ENCODE peak calls at places on chromosomes 4 and X, in seven cellular contexts. S is astrocyte; Z is ACHN; X is stimulated activated CD4-positive, alpha-beta T cell treated with anti-CD3 and anti-CD28 coated beads, Interleukin-4, amount 100 ng/mL, for 24 hours; Y is AG08396; M is NCI-H345; F is mucosa of descending colon. E is an unnamed sample.

GRCh38 chr4:2041234-2042130 is 17.6 kb upstream of the NAT8L start:
- DNase-seq in S (peak), Z (peak), X (peak), Y (peak), M (peak), F (peak), E (peak)

GRCh38 chr4:137408527-137409177 is 123.6 kb downstream of the PCDH18 start:
- DNase-seq in S (no peak), Z (no peak), X (no peak), Y (no peak), M (no peak), F (no peak), E (no peak)

GRCh38 chrX:39733745-39734144 is 364.0 kb downstream of the BCOR start:
- DNase-seq in S (no peak), Z (no peak), X (no peak), Y (no peak), M (no peak), F (no peak), E (no peak)

GRCh38 chrX:84047339-84047738 is 140.7 kb downstream of the RPS6KA6 start:
- DNase-seq in S (no peak), Z (no peak), X (no peak), Y (no peak), M (no peak), F (no peak), E (no peak)

GRCh38 chr4:115042496-115042895 is 70.9 kb downstream of the NDST4 start:
- DNase-seq in S (no peak), Z (no peak), X (no peak), Y (no peak), M (no peak), F (no peak), E (no peak)

GRCh38 chrX:79170632-79171031 is 26.1 kb downstream of the GPR174 start:
- DNase-seq in S (no peak), Z (no peak), X (no peak), Y (no peak), M (no peak), F (no peak), E (no peak)

GRCh38 chrX:47182106-47182700 is 11.4 kb upstream of the UBA1 start:
- DNase-seq in S (no peak), Z (no peak), X (no peak), Y (no peak), M (no peak), F (no peak), E (no peak)

GRCh38 chr4:25406081-25406692 is 29.1 kb downstream of the ANAPC4 start:
- DNase-seq in S (peak), Z (no peak), X (no peak), Y (no peak), M (no peak), F (no peak), E (no peak)

GRCh38 chr4:94595880-94596483 is 144.2 kb downstream of the PDLIM5 start:
- DNase-seq in S (peak), Z (peak), X (no peak), Y (peak), M (peak), F (no peak), E (no peak)

GRCh38 chr4:121122661-121123060 is 41.5 kb downstream of the TNIP3 start:
- DNase-seq in S (peak), Z (no peak), X (no peak), Y (no peak), M (no peak), F (no peak), E (no peak)

GRCh38 chrX:34563809-34564208 is 93.3 kb downstream of the TMEM47 start:
- DNase-seq in S (no peak), Z (peak), X (no peak), Y (no peak), M (no peak), F (no peak), E (no peak)

GRCh38 chrX:98071331-98071730 is 1187.6 kb downstream of the RPA4 start:
- DNase-seq in S (no peak), Z (no peak), X (no peak), Y (peak), M (no peak), F (no peak), E (no peak)

GRCh38 chr4:141417387-141417786 is 196.7 kb downstream of the ZNF330 start:
- DNase-seq in S (peak), Z (no peak), X (no peak), Y (no peak), M (no peak), F (no peak), E (no peak)

GRCh38 chrX:12379666-12380065 is 241.4 kb downstream of the FRMPD4 start:
- DNase-seq in S (no peak), Z (no peak), X (no peak), Y (no peak), M (no peak), F (no peak), E (no peak)

GRCh38 chr4:123415977-123416376 is 19.4 kb downstream of the SPRY1 start:
- DNase-seq in S (peak), Z (no peak), X (peak), Y (peak), M (no peak), F (no peak), E (peak)

GRCh38 chrX:335758-336155 is 17.2 kb upstream of the GTPBP6 start:
- DNase-seq in S (no peak), Z (no peak), X (no peak), Y (no peak), M (no peak), F (no peak), E (no peak)

GRCh38 chr4:17027495-17027894 is 129.1 kb upstream of the LDB2 start:
- DNase-seq in S (peak), Z (no peak), X (no peak), Y (peak), M (no peak), F (no peak), E (no peak)

GRCh38 chr4:36422582-36422981 is 141.2 kb downstream of the DTHD1 start:
- DNase-seq in S (no peak), Z (no peak), X (no peak), Y (no peak), M (no peak), F (no peak), E (no peak)

GRCh38 chr4:41939016-41939623 is 3.9 kb downstream of the TMEM33 start:
- DNase-seq in S (no peak), Z (no peak), X (no peak), Y (no peak), M (no peak), F (no peak), E (no peak)

GRCh38 chr4:170853422-170854021 is 763.8 kb upstream of the AADAT start:
- DNase-seq in S (no peak), Z (peak), X (no peak), Y (peak), M (no peak), F (peak), E (peak)

GRCh38 chrX:51975811-51976210 is 82.4 kb downstream of the MAGED1 start:
- DNase-seq in S (no peak), Z (no peak), X (no peak), Y (no peak), M (no peak), F (no peak), E (no peak)

GRCh38 chr4:151087467-151087866 is 12.0 kb upstream of the RPS3A start:
- DNase-seq in S (no peak), Z (no peak), X (no peak), Y (no peak), M (no peak), F (no peak), E (no peak)

GRCh38 chr4:158172196-158172557 is 648 bp downstream of the GASK1B start:
- DNase-seq in S (peak), Z (peak), X (no peak), Y (no peak), M (no peak), F (no peak), E (no peak)

GRCh38 chrX:45771114-45771513 is 570.4 kb upstream of the DIPK2B start:
- DNase-seq in S (peak), Z (peak), X (no peak), Y (peak), M (no peak), F (peak), E (no peak)

GRCh38 chr4:107050525-107051135 is 14.5 kb upstream of the DKK2 start:
- DNase-seq in S (no peak), Z (peak), X (no peak), Y (no peak), M (no peak), F (no peak), E (no peak)

GRCh38 chr4:151744614-151745013 is 16.2 kb downstream of the GATB start:
- DNase-seq in S (peak), Z (peak), X (no peak), Y (peak), M (no peak), F (no peak), E (no peak)

GRCh38 chr4:189414021-189414420 is 526.7 kb upstream of the FRG1 start:
- DNase-seq in S (no peak), Z (no peak), X (no peak), Y (no peak), M (no peak), F (no peak), E (no peak)

GRCh38 chr4:2930821-2931764 is 32.1 kb downstream of the NOP14 start:
- DNase-seq in S (no peak), Z (no peak), X (no peak), Y (no peak), M (no peak), F (peak), E (peak)

GRCh38 chr4:35525192-35525978 is 718.9 kb downstream of the ARAP2 start:
- DNase-seq in S (no peak), Z (no peak), X (no peak), Y (no peak), M (no peak), F (peak), E (peak)

GRCh38 chr4:180669637-180670036 is 1573.6 kb upstream of the TENM3 start:
- DNase-seq in S (peak), Z (peak), X (no peak), Y (no peak), M (no peak), F (no peak), E (no peak)

GRCh38 chrX:63738696-63739095 is 46.3 kb downstream of the ARHGEF9 start:
- DNase-seq in S (no peak), Z (no peak), X (no peak), Y (no peak), M (no peak), F (no peak), E (no peak)

GRCh38 chr4:70559216-70559830 is 32.7 kb upstream of the AMBN start:
- DNase-seq in S (peak), Z (peak), X (peak), Y (peak), M (peak), F (no peak), E (peak)

GRCh38 chr4:107213880-107214279 is 177.8 kb upstream of the DKK2 start:
- DNase-seq in S (peak), Z (no peak), X (no peak), Y (peak), M (no peak), F (no peak), E (no peak)

GRCh38 chr4:2761035-2761923 is 5.1 kb upstream of the TNIP2 start:
- DNase-seq in S (no peak), Z (no peak), X (no peak), Y (peak), M (no peak), F (peak), E (peak)

GRCh38 chrX:19709812-19710518 is 177.4 kb downstream of the SH3KBP1 start:
- DNase-seq in S (peak), Z (peak), X (no peak), Y (peak), M (no peak), F (no peak), E (no peak)

GRCh38 chrX:131734621-131735020 is 190.7 kb downstream of the OR13H1 start:
- DNase-seq in S (peak), Z (no peak), X (no peak), Y (peak), M (peak), F (no peak), E (no peak)

GRCh38 chr4:7254736-7255487 is 62.6 kb downstream of the SORCS2 start:
- DNase-seq in S (no peak), Z (no peak), X (no peak), Y (no peak), M (no peak), F (no peak), E (no peak)